ENCODE peak calls at places on chromosome 16, in nine cellular contexts. G is lung, J is lower leg skin, T is body of pancreas, N is endothelial cell, Z is ovary, K is B cell, O is RWPE1, C is uterus. I is an unnamed sample.

GRCh38 chr16:81442220-81442908 is 2.2 kb upstream of the CMIP start:
- DNase-seq in G (no peak), J (no peak), T (no peak), N (no peak), Z (no peak), K (peak; percentile 27), O (no peak), C (no peak), I (no peak)

GRCh38 chr16:87661561-87661960 is 59.3 kb downstream of the JPH3 start:
- DNase-seq in G (no peak), J (no peak), T (peak; percentile 18), N (peak; percentile 81), Z (peak; percentile 65), K (peak; percentile 35), O (peak; percentile 55), C (no peak), I (peak; percentile 65)

GRCh38 chr16:68289621-68290329 is 21.0 kb downstream of the SLC7A6OS start:
- DNase-seq in G (no peak), J (no peak), T (no peak), N (no peak), Z (no peak), K (peak; percentile 82), O (no peak), C (no peak), I (peak; percentile 85)

GRCh38 chr16:85002643-85003042 is 8.7 kb downstream of the ZDHHC7 start:
- DNase-seq in G (no peak), J (no peak), T (peak; percentile 55), N (no peak), Z (no peak), K (peak; percentile 43), O (no peak), C (no peak), I (no peak)

GRCh38 chr16:3532741-3533140 is 31.9 kb downstream of the CLUAP1 start:
- DNase-seq in G (no peak), J (no peak), T (no peak), N (no peak), Z (no peak), K (no peak), O (no peak), C (no peak), I (no peak)

GRCh38 chr16:52492789-52493357 is 54.1 kb downstream of the TOX3 start:
- DNase-seq in G (no peak), J (no peak), T (peak; percentile 45), N (no peak), Z (no peak), K (no peak), O (no peak), C (no peak), I (peak; percentile 44)

GRCh38 chr16:76676356-76676755 is 399.2 kb downstream of the CNTNAP4 start:
- DNase-seq in G (no peak), J (no peak), T (peak; percentile 20), N (no peak), Z (no peak), K (no peak), O (peak; percentile 60), C (no peak), I (no peak)

GRCh38 chr16:65222049-65222448 is 100.2 kb upstream of the CDH11 start:
- DNase-seq in G (no peak), J (no peak), T (no peak), N (no peak), Z (no peak), K (no peak), O (no peak), C (no peak), I (no peak)

GRCh38 chr16:86517652-86518258 is 7.4 kb downstream of the FOXF1 start:
- DNase-seq in G (peak; percentile 45), J (peak; percentile 90), T (peak; percentile 41), N (peak; percentile 80), Z (peak; percentile 61), K (no peak), O (peak; percentile 58), C (peak; percentile 44), I (peak; percentile 71)

GRCh38 chr16:30399435-30400186 is 4.4 kb downstream of the ZNF48 start:
- DNase-seq in G (no peak), J (no peak), T (no peak), N (no peak), Z (no peak), K (no peak), O (no peak), C (no peak), I (no peak)

GRCh38 chr16:85256190-85256739 is 144.0 kb upstream of the CIBAR2 start:
- DNase-seq in G (no peak), J (no peak), T (peak; percentile 38), N (no peak), Z (no peak), K (no peak), O (no peak), C (no peak), I (no peak)

GRCh38 chr16:17451835-17452234 is 18.9 kb downstream of the XYLT1 start:
- DNase-seq in G (no peak), J (no peak), T (peak; percentile 24), N (no peak), Z (no peak), K (peak; percentile 56), O (no peak), C (no peak), I (peak; percentile 40)

GRCh38 chr16:27712251-27712711 is 162.3 kb downstream of the KATNIP start:
- DNase-seq in G (no peak), J (no peak), T (no peak), N (no peak), Z (no peak), K (no peak), O (no peak), C (no peak), I (no peak)

GRCh38 chr16:200388-200787 is 20.1 kb downstream of the HBQ1 start:
- DNase-seq in G (no peak), J (no peak), T (no peak), N (no peak), Z (no peak), K (no peak), O (no peak), C (no peak), I (no peak)

GRCh38 chr16:2466667-2467300 is 4.3 kb upstream of the NTN3 start:
- DNase-seq in G (no peak), J (no peak), T (no peak), N (no peak), Z (no peak), K (no peak), O (no peak), C (no peak), I (no peak)

GRCh38 chr16:2464333-2464732 is 4.4 kb downstream of the TEDC2 start:
- DNase-seq in G (no peak), J (no peak), T (no peak), N (no peak), Z (no peak), K (no peak), O (no peak), C (no peak), I (no peak)

GRCh38 chr16:2467301-2468141 is 3.6 kb upstream of the NTN3 start:
- DNase-seq in G (no peak), J (peak; percentile 97), T (peak; percentile 71), N (peak; percentile 32), Z (peak; percentile 83), K (peak; percentile 57), O (peak; percentile 82), C (peak; percentile 80), I (peak; percentile 67)

GRCh38 chr16:2468142-2468724 is 2.9 kb upstream of the NTN3 start:
- DNase-seq in G (no peak), J (no peak), T (no peak), N (no peak), Z (no peak), K (peak; percentile 54), O (peak; percentile 81), C (no peak), I (peak; percentile 56)

GRCh38 chr16:2465653-2466415 is 5.3 kb upstream of the NTN3 start:
- DNase-seq in G (no peak), J (no peak), T (no peak), N (no peak), Z (no peak), K (no peak), O (no peak), C (no peak), I (no peak)
- TF ChIP-seq CTCF in G (no peak), J (no peak), T (no peak), N (peak; percentile 27), Z (no peak), K (peak; percentile 19), O (no peak), C (no peak), I (peak; percentile 28)

GRCh38 chr16:11816123-11816522 is 19.1 kb upstream of the ZC3H7A start:
- DNase-seq in G (no peak), J (no peak), T (no peak), N (no peak), Z (no peak), K (no peak), O (no peak), C (no peak), I (no peak)
- TF ChIP-seq CTCF in G (no peak), J (no peak), T (no peak), N (no peak), Z (no peak), K (no peak), O (no peak), C (no peak), I (no peak)

GRCh38 chr16:67101683-67102082 is 8.1 kb upstream of the PHAF1 start:
- DNase-seq in G (no peak), J (no peak), T (no peak), N (no peak), Z (no peak), K (no peak), O (no peak), C (no peak), I (no peak)

GRCh38 chr16:67105251-67105650 is 4.5 kb upstream of the PHAF1 start:
- DNase-seq in G (no peak), J (no peak), T (no peak), N (no peak), Z (no peak), K (no peak), O (no peak), C (no peak), I (no peak)

GRCh38 chr16:67104845-67105244 is 4.9 kb upstream of the PHAF1 start:
- DNase-seq in G (no peak), J (no peak), T (peak; percentile 11), N (no peak), Z (no peak), K (peak; percentile 40), O (peak; percentile 38), C (no peak), I (no peak)

GRCh38 chr16:67105881-67106280 is 3.9 kb upstream of the PHAF1 start:
- DNase-seq in G (no peak), J (no peak), T (no peak), N (no peak), Z (no peak), K (no peak), O (no peak), C (no peak), I (no peak)

GRCh38 chr16:67104061-67104460 is 5.7 kb upstream of the PHAF1 start:
- DNase-seq in G (no peak), J (no peak), T (peak; percentile 32), N (peak; percentile 21), Z (no peak), K (no peak), O (no peak), C (no peak), I (no peak)
- TF ChIP-seq CTCF in G (no peak), J (no peak), T (peak; percentile 30), N (no peak), Z (no peak), K (no peak), O (peak; percentile 14), C (no peak), I (no peak)

DNA sequence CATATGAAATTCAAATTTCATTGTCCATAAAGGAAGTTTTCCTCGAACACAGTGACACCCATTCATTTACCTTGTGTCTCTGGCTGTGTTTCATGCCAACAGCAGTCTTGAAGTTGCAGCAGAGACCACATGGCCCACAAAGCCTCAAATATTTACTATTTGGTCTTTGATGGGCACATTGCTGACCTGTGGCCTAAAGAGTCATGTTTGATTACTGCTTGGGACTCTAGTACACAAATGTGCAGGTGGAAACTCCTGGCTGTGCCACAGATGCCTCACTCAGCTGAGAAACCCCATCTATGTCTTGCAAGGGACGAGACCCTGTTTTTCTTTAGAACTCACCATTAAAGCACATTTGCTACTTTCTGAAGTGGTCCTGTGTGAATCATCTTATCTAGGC is 76.7 kb downstream of the SLC6A2 start:
- DNase-seq in G (no peak), J (no peak), T (no peak), N (no peak), Z (no peak), K (no peak), O (no peak), C (no peak), I (no peak)
- TF ChIP-seq CTCF in G (no peak), J (no peak), T (no peak), N (no peak), Z (no peak), K (no peak), O (no peak), C (no peak), I (no peak)

I was measured in GM10248.